ENCODE peak calls at places on chromosomes 2 and 18, in five cellular contexts. One of them, this sample, is unnamed.

GRCh38 chr2:171249689-171250088 is 89.0 kb upstream of the TLK1 start:
- DNase-seq in CD8-positive, alpha-beta T cell: no peak
- DNase-seq in glutamatergic neuron: no peak
- DNase-seq in dorsolateral prefrontal cortex: no peak
- DNase-seq in stomach: no peak
- DNase-seq in this sample: no peak

GRCh38 chr2:6968319-6969100 is 51.3 kb downstream of the RNF144A start:
- DNase-seq in CD8-positive, alpha-beta T cell: no peak
- DNase-seq in stomach: no peak
- DNase-seq in glutamatergic neuron: no peak
- DNase-seq in dorsolateral prefrontal cortex: no peak
- DNase-seq in this sample: no peak

GRCh38 chr2:240588006-240588655 is 1.6 kb downstream of the CAPN10 start:
- DNase-seq in dorsolateral prefrontal cortex: no peak
- DNase-seq in CD8-positive, alpha-beta T cell: no peak
- DNase-seq in glutamatergic neuron: no peak
- DNase-seq in stomach: no peak
- DNase-seq in this sample: no peak

GRCh38 chr2:190791347-190791982 is 89.2 kb upstream of the GLS start:
- DNase-seq in stomach: no peak
- DNase-seq in dorsolateral prefrontal cortex: peak; percentile 76
- DNase-seq in glutamatergic neuron: no peak
- DNase-seq in CD8-positive, alpha-beta T cell: no peak
- DNase-seq in this sample: no peak

GRCh38 chr2:47767497-47767844 is 15.5 kb upstream of the MSH6 start:
- DNase-seq in glutamatergic neuron: no peak
- DNase-seq in CD8-positive, alpha-beta T cell: no peak
- DNase-seq in dorsolateral prefrontal cortex: no peak
- DNase-seq in stomach: no peak
- DNase-seq in this sample: no peak

GRCh38 chr2:110748489-110748867 is 16.1 kb downstream of the ACOXL start:
- DNase-seq in glutamatergic neuron: no peak
- DNase-seq in CD8-positive, alpha-beta T cell: no peak
- DNase-seq in stomach: peak; percentile 42
- DNase-seq in dorsolateral prefrontal cortex: no peak
- DNase-seq in this sample: no peak

GRCh38 chr2:11574176-11575046 is 40.6 kb downstream of the GREB1 start:
- DNase-seq in stomach: no peak
- DNase-seq in CD8-positive, alpha-beta T cell: no peak
- DNase-seq in glutamatergic neuron: no peak
- DNase-seq in dorsolateral prefrontal cortex: no peak
- DNase-seq in this sample: no peak

GRCh38 chr18:45168883-45169585 is 446.2 kb upstream of the SLC14A2 start:
- DNase-seq in dorsolateral prefrontal cortex: no peak
- DNase-seq in CD8-positive, alpha-beta T cell: no peak
- DNase-seq in stomach: no peak
- DNase-seq in glutamatergic neuron: no peak
- DNase-seq in this sample: no peak

GRCh38 chr2:209331291-209331844 is 92.5 kb upstream of the MAP2 start:
- DNase-seq in stomach: no peak
- DNase-seq in glutamatergic neuron: no peak
- DNase-seq in CD8-positive, alpha-beta T cell: no peak
- DNase-seq in dorsolateral prefrontal cortex: no peak
- DNase-seq in this sample: no peak

GRCh38 chr2:75729861-75730260 is 19.1 kb upstream of the GCFC2 start:
- DNase-seq in dorsolateral prefrontal cortex: no peak
- DNase-seq in CD8-positive, alpha-beta T cell: no peak
- DNase-seq in stomach: no peak
- DNase-seq in glutamatergic neuron: no peak
- DNase-seq in this sample: no peak

GRCh38 chr2:98269274-98269673 is 77.0 kb upstream of the CNGA3 start:
- DNase-seq in glutamatergic neuron: no peak
- DNase-seq in dorsolateral prefrontal cortex: no peak
- DNase-seq in stomach: no peak
- DNase-seq in CD8-positive, alpha-beta T cell: no peak
- DNase-seq in this sample: peak; percentile 55

GRCh38 chr2:97936199-97936598 is 59.5 kb downstream of the TMEM131 start:
- DNase-seq in dorsolateral prefrontal cortex: no peak
- DNase-seq in stomach: no peak
- DNase-seq in glutamatergic neuron: peak; percentile 58
- DNase-seq in CD8-positive, alpha-beta T cell: no peak
- DNase-seq in this sample: no peak

GRCh38 chr2:163682695-163683094 is 53.1 kb downstream of the FIGN start:
- DNase-seq in dorsolateral prefrontal cortex: no peak
- DNase-seq in CD8-positive, alpha-beta T cell: no peak
- DNase-seq in glutamatergic neuron: no peak
- DNase-seq in stomach: no peak
- DNase-seq in this sample: no peak

GRCh38 chr2:80852808-80853139 is 548.2 kb upstream of the LRRTM1 start:
- DNase-seq in dorsolateral prefrontal cortex: no peak
- DNase-seq in stomach: no peak
- DNase-seq in glutamatergic neuron: peak; percentile 33
- DNase-seq in CD8-positive, alpha-beta T cell: no peak
- DNase-seq in this sample: no peak

GRCh38 chr2:186780701-186781316 is 68.2 kb downstream of the ZSWIM2 start:
- DNase-seq in stomach: no peak
- DNase-seq in dorsolateral prefrontal cortex: no peak
- DNase-seq in glutamatergic neuron: no peak
- DNase-seq in CD8-positive, alpha-beta T cell: no peak
- DNase-seq in this sample: no peak

GRCh38 chr18:42860011-42860410 is 255.5 kb downstream of the RIT2 start:
- DNase-seq in stomach: no peak
- DNase-seq in dorsolateral prefrontal cortex: no peak
- DNase-seq in glutamatergic neuron: no peak
- DNase-seq in CD8-positive, alpha-beta T cell: no peak
- DNase-seq in this sample: no peak

GRCh38 chr18:44880170-44880569 is 199.5 kb downstream of the SETBP1 start:
- DNase-seq in glutamatergic neuron: no peak
- DNase-seq in CD8-positive, alpha-beta T cell: no peak
- DNase-seq in stomach: no peak
- DNase-seq in dorsolateral prefrontal cortex: no peak
- DNase-seq in this sample: no peak

GRCh38 chr2:2812117-2812516 is 481.0 kb upstream of the MYT1L start:
- DNase-seq in CD8-positive, alpha-beta T cell: no peak
- DNase-seq in stomach: no peak
- DNase-seq in dorsolateral prefrontal cortex: no peak
- DNase-seq in glutamatergic neuron: no peak
- DNase-seq in this sample: no peak

GRCh38 chr2:156339110-156339847 is 6.8 kb upstream of the NR4A2 start:
- DNase-seq in CD8-positive, alpha-beta T cell: no peak
- DNase-seq in stomach: peak; percentile 50
- DNase-seq in glutamatergic neuron: no peak
- DNase-seq in dorsolateral prefrontal cortex: no peak
- DNase-seq in this sample: no peak

GRCh38 chr2:128584296-128584900 is 265.7 kb upstream of the HS6ST1 start:
- DNase-seq in CD8-positive, alpha-beta T cell: no peak
- DNase-seq in stomach: no peak
- DNase-seq in glutamatergic neuron: no peak
- DNase-seq in dorsolateral prefrontal cortex: no peak
- DNase-seq in this sample: no peak

GRCh38 chr2:26462511-26463251 is 15.2 kb downstream of the OTOF start:
- DNase-seq in dorsolateral prefrontal cortex: no peak
- DNase-seq in CD8-positive, alpha-beta T cell: no peak
- DNase-seq in glutamatergic neuron: peak; percentile 72
- DNase-seq in stomach: peak; percentile 56
- DNase-seq in this sample: peak; percentile 43

GRCh38 chr18:43393174-43393573 is 115.9 kb upstream of the SYT4 start:
- DNase-seq in CD8-positive, alpha-beta T cell: no peak
- DNase-seq in glutamatergic neuron: no peak
- DNase-seq in dorsolateral prefrontal cortex: no peak
- DNase-seq in stomach: no peak
- DNase-seq in this sample: no peak

GRCh38 chr2:39922679-39923416 is 143.8 kb upstream of the THUMPD2 start:
- DNase-seq in dorsolateral prefrontal cortex: no peak
- DNase-seq in CD8-positive, alpha-beta T cell: no peak
- DNase-seq in glutamatergic neuron: no peak
- DNase-seq in stomach: no peak
- DNase-seq in this sample: no peak

GRCh38 chr18:39057423-39058057 is 1491.9 kb upstream of the CELF4 start:
- DNase-seq in glutamatergic neuron: no peak
- DNase-seq in CD8-positive, alpha-beta T cell: no peak
- DNase-seq in stomach: no peak
- DNase-seq in dorsolateral prefrontal cortex: no peak
- DNase-seq in this sample: no peak

GRCh38 chr2:234203135-234203984 is 152.9 kb downstream of the SPP2 start:
- DNase-seq in glutamatergic neuron: no peak
- DNase-seq in stomach: no peak
- DNase-seq in dorsolateral prefrontal cortex: no peak
- DNase-seq in CD8-positive, alpha-beta T cell: no peak
- DNase-seq in this sample: no peak

GRCh38 chr18:71115261-71115660 is 826.4 kb downstream of the SOCS6 start:
- DNase-seq in stomach: no peak
- DNase-seq in CD8-positive, alpha-beta T cell: no peak
- DNase-seq in glutamatergic neuron: no peak
- DNase-seq in dorsolateral prefrontal cortex: no peak
- DNase-seq in this sample: no peak

GRCh38 chr18:76795981-76796380 is 26.4 kb upstream of the ZNF236 start:
- DNase-seq in glutamatergic neuron: no peak
- DNase-seq in stomach: no peak
- DNase-seq in dorsolateral prefrontal cortex: no peak
- DNase-seq in CD8-positive, alpha-beta T cell: no peak
- DNase-seq in this sample: no peak

GRCh38 chr2:230048010-230048671 is 20.6 kb downstream of the SLC16A14 start:
- DNase-seq in CD8-positive, alpha-beta T cell: no peak
- DNase-seq in glutamatergic neuron: no peak
- DNase-seq in stomach: no peak
- DNase-seq in dorsolateral prefrontal cortex: no peak
- DNase-seq in this sample: no peak

GRCh38 chr18:25010623-25011374 is 341.2 kb downstream of the ZNF521 start:
- DNase-seq in glutamatergic neuron: no peak
- DNase-seq in stomach: no peak
- DNase-seq in CD8-positive, alpha-beta T cell: no peak
- DNase-seq in dorsolateral prefrontal cortex: no peak
- DNase-seq in this sample: no peak

GRCh38 chr2:7007488-7007845 is 90.3 kb downstream of the RNF144A start:
- DNase-seq in stomach: no peak
- DNase-seq in dorsolateral prefrontal cortex: no peak
- DNase-seq in glutamatergic neuron: no peak
- DNase-seq in CD8-positive, alpha-beta T cell: no peak
- DNase-seq in this sample: no peak

GRCh38 chr2:125479143-125479636 is 1176.8 kb upstream of the GYPC start:
- DNase-seq in dorsolateral prefrontal cortex: no peak
- DNase-seq in CD8-positive, alpha-beta T cell: no peak
- DNase-seq in stomach: no peak
- DNase-seq in glutamatergic neuron: no peak
- DNase-seq in this sample: no peak

GRCh38 chr2:132651115-132652099 is 18.6 kb downstream of the LYPD1 start:
- DNase-seq in CD8-positive, alpha-beta T cell: no peak
- DNase-seq in stomach: no peak
- DNase-seq in glutamatergic neuron: no peak
- DNase-seq in dorsolateral prefrontal cortex: no peak
- DNase-seq in this sample: peak; percentile 34

GRCh38 chr2:127486247-127486912 is 39.9 kb downstream of the IWS1 start:
- DNase-seq in glutamatergic neuron: no peak
- DNase-seq in CD8-positive, alpha-beta T cell: no peak
- DNase-seq in stomach: no peak
- DNase-seq in dorsolateral prefrontal cortex: no peak
- DNase-seq in this sample: no peak

GRCh38 chr2:218405365-218406208 is 5.9 kb downstream of the CTDSP1 start:
- DNase-seq in stomach: no peak
- DNase-seq in CD8-positive, alpha-beta T cell: no peak
- DNase-seq in dorsolateral prefrontal cortex: no peak
- DNase-seq in glutamatergic neuron: no peak
- DNase-seq in this sample: no peak

GRCh38 chr2:113848758-113849460 is 41.0 kb upstream of the ACTR3 start:
- DNase-seq in CD8-positive, alpha-beta T cell: no peak
- DNase-seq in glutamatergic neuron: no peak
- DNase-seq in stomach: no peak
- DNase-seq in dorsolateral prefrontal cortex: no peak
- DNase-seq in this sample: no peak

GRCh38 chr2:14536976-14537375 is 95.5 kb upstream of the LRATD1 start:
- DNase-seq in stomach: no peak
- DNase-seq in dorsolateral prefrontal cortex: no peak
- DNase-seq in CD8-positive, alpha-beta T cell: no peak
- DNase-seq in glutamatergic neuron: no peak
- DNase-seq in this sample: no peak

GRCh38 chr18:65671621-65672415 is 79.0 kb upstream of the CDH7 start:
- DNase-seq in glutamatergic neuron: no peak
- DNase-seq in CD8-positive, alpha-beta T cell: no peak
- DNase-seq in stomach: no peak
- DNase-seq in dorsolateral prefrontal cortex: no peak
- DNase-seq in this sample: no peak

GRCh38 chr2:139992078-139992477 is 1211.9 kb upstream of the NXPH2 start:
- DNase-seq in stomach: no peak
- DNase-seq in CD8-positive, alpha-beta T cell: no peak
- DNase-seq in glutamatergic neuron: no peak
- DNase-seq in dorsolateral prefrontal cortex: no peak
- DNase-seq in this sample: no peak

GRCh38 chr18:28357785-28358401 is 181.0 kb upstream of the CDH2 start:
- DNase-seq in dorsolateral prefrontal cortex: no peak
- DNase-seq in stomach: no peak
- DNase-seq in glutamatergic neuron: no peak
- DNase-seq in CD8-positive, alpha-beta T cell: no peak
- DNase-seq in this sample: no peak
- TF ChIP-seq CTCF in dorsolateral prefrontal cortex: no peak
- TF ChIP-seq CTCF in stomach: no peak
- TF ChIP-seq CTCF in glutamatergic neuron: peak; percentile 70
- TF ChIP-seq CTCF in CD8-positive, alpha-beta T cell: no peak
- TF ChIP-seq CTCF in this sample: peak; percentile 44

GRCh38 chr18:57498857-57499256 is 63.7 kb downstream of the ONECUT2 start:
- DNase-seq in CD8-positive, alpha-beta T cell: no peak
- DNase-seq in stomach: no peak
- DNase-seq in dorsolateral prefrontal cortex: no peak
- DNase-seq in glutamatergic neuron: no peak
- DNase-seq in this sample: no peak

GRCh38 chr18:57502624-57503023 is 67.5 kb downstream of the ONECUT2 start:
- DNase-seq in dorsolateral prefrontal cortex: no peak
- DNase-seq in glutamatergic neuron: no peak
- DNase-seq in CD8-positive, alpha-beta T cell: no peak
- DNase-seq in stomach: no peak
- DNase-seq in this sample: no peak

GRCh38 chr18:57497372-57498294 is 62.5 kb downstream of the ONECUT2 start:
- DNase-seq in CD8-positive, alpha-beta T cell: no peak
- DNase-seq in glutamatergic neuron: no peak
- DNase-seq in stomach: no peak
- DNase-seq in dorsolateral prefrontal cortex: no peak
- DNase-seq in this sample: no peak
- TF ChIP-seq CTCF in CD8-positive, alpha-beta T cell: no peak
- TF ChIP-seq CTCF in glutamatergic neuron: no peak
- TF ChIP-seq CTCF in stomach: no peak
- TF ChIP-seq CTCF in dorsolateral prefrontal cortex: no peak
- TF ChIP-seq CTCF in this sample: no peak

GRCh38 chr2:196453613-196454047 is 185.9 kb upstream of the CCDC150 start:
- DNase-seq in dorsolateral prefrontal cortex: no peak
- DNase-seq in stomach: no peak
- DNase-seq in CD8-positive, alpha-beta T cell: peak; percentile 39
- DNase-seq in glutamatergic neuron: no peak
- DNase-seq in this sample: no peak
- TF ChIP-seq CTCF in dorsolateral prefrontal cortex: peak; percentile 45
- TF ChIP-seq CTCF in stomach: no peak
- TF ChIP-seq CTCF in CD8-positive, alpha-beta T cell: no peak
- TF ChIP-seq CTCF in glutamatergic neuron: peak; percentile 21
- TF ChIP-seq CTCF in this sample: peak; percentile 64

DNA sequence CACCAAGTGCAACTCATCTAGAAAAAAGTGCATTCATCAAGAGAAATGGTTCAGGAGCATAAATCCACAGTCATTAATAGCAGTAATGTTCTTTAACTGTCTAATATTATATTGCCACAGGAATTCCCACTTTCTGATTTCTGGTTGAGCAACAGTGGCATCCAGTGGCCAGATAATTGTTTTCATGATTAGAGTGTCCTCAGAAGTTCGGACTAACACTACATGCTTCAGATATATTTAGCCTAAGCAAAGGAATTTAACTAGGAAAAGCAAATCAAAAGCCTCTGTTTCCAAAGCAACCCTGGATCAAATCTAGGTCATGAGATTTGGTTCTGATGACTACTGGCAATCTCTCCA is 9.8 kb upstream of the ERBB4 start:
- DNase-seq in glutamatergic neuron: no peak
- DNase-seq in CD8-positive, alpha-beta T cell: no peak
- DNase-seq in dorsolateral prefrontal cortex: no peak
- DNase-seq in stomach: no peak
- DNase-seq in this sample: peak; percentile 28
- TF ChIP-seq CTCF in glutamatergic neuron: no peak
- TF ChIP-seq CTCF in CD8-positive, alpha-beta T cell: no peak
- TF ChIP-seq CTCF in dorsolateral prefrontal cortex: peak; percentile 47
- TF ChIP-seq CTCF in stomach: no peak
- TF ChIP-seq CTCF in this sample: peak; percentile 70